ENCODE peak calls at places on chromosomes 5 and 9, in six cellular contexts. One of them, this sample, is unnamed.

GRCh38 chr9:124764774-124765438 is 6.2 kb downstream of the NR6A1 start:
- DNase-seq in OCI-LY7: peak
- DNase-seq in kidney: no peak
- DNase-seq in amniotic stem cell: no peak
- DNase-seq in GM12865: peak
- DNase-seq in DMS 273 treated with DMSO at 0.1 percent for 48 hours: peak
- DNase-seq in this sample: no peak

GRCh38 chr9:37968228-37968672 is 64.3 kb upstream of the SLC25A51 start:
- DNase-seq in OCI-LY7: no peak
- DNase-seq in amniotic stem cell: no peak
- DNase-seq in kidney: peak
- DNase-seq in GM12865: no peak
- DNase-seq in DMS 273 treated with DMSO at 0.1 percent for 48 hours: no peak
- DNase-seq in this sample: no peak

GRCh38 chr5:105817416-105817815 is 1853.3 kb downstream of the EFNA5 start:
- DNase-seq in GM12865: no peak
- DNase-seq in OCI-LY7: no peak
- DNase-seq in amniotic stem cell: no peak
- DNase-seq in DMS 273 treated with DMSO at 0.1 percent for 48 hours: no peak
- DNase-seq in kidney: no peak
- DNase-seq in this sample: no peak

GRCh38 chr5:14727428-14727865 is 62.9 kb downstream of the OTULIN start:
- DNase-seq in DMS 273 treated with DMSO at 0.1 percent for 48 hours: peak
- DNase-seq in GM12865: peak
- DNase-seq in amniotic stem cell: peak
- DNase-seq in kidney: peak
- DNase-seq in OCI-LY7: peak
- DNase-seq in this sample: peak

GRCh38 chr5:138972230-138972629 is 97.1 kb upstream of the LRRTM2 start:
- DNase-seq in kidney: no peak
- DNase-seq in amniotic stem cell: no peak
- DNase-seq in OCI-LY7: no peak
- DNase-seq in DMS 273 treated with DMSO at 0.1 percent for 48 hours: peak
- DNase-seq in GM12865: no peak
- DNase-seq in this sample: no peak

GRCh38 chr9:5671711-5672353 is 42.9 kb downstream of the RIC1 start:
- DNase-seq in GM12865: peak
- DNase-seq in amniotic stem cell: no peak
- DNase-seq in kidney: no peak
- DNase-seq in DMS 273 treated with DMSO at 0.1 percent for 48 hours: no peak
- DNase-seq in OCI-LY7: peak
- DNase-seq in this sample: no peak

GRCh38 chr9:86948153-86948929 is 1.0 kb upstream of the GAS1 start:
- DNase-seq in OCI-LY7: peak
- DNase-seq in kidney: peak
- DNase-seq in GM12865: peak
- DNase-seq in DMS 273 treated with DMSO at 0.1 percent for 48 hours: peak
- DNase-seq in amniotic stem cell: peak
- DNase-seq in this sample: peak

GRCh38 chr9:68768619-68769018 is 63.6 kb downstream of the PIP5K1B start:
- DNase-seq in DMS 273 treated with DMSO at 0.1 percent for 48 hours: no peak
- DNase-seq in amniotic stem cell: no peak
- DNase-seq in kidney: no peak
- DNase-seq in OCI-LY7: no peak
- DNase-seq in GM12865: no peak
- DNase-seq in this sample: no peak

GRCh38 chr9:121440265-121440664 is 59.4 kb downstream of the GGTA1 start:
- DNase-seq in GM12865: no peak
- DNase-seq in amniotic stem cell: no peak
- DNase-seq in OCI-LY7: no peak
- DNase-seq in kidney: no peak
- DNase-seq in DMS 273 treated with DMSO at 0.1 percent for 48 hours: no peak
- DNase-seq in this sample: peak

GRCh38 chr9:6237267-6237666 is 21.7 kb downstream of the IL33 start:
- DNase-seq in GM12865: no peak
- DNase-seq in amniotic stem cell: no peak
- DNase-seq in kidney: no peak
- DNase-seq in DMS 273 treated with DMSO at 0.1 percent for 48 hours: no peak
- DNase-seq in OCI-LY7: no peak
- DNase-seq in this sample: no peak

GRCh38 chr9:121557581-121558422 is 58.2 kb upstream of the GGTA1 start:
- DNase-seq in DMS 273 treated with DMSO at 0.1 percent for 48 hours: no peak
- DNase-seq in kidney: peak
- DNase-seq in GM12865: peak
- DNase-seq in OCI-LY7: peak
- DNase-seq in amniotic stem cell: peak
- DNase-seq in this sample: peak

GRCh38 chr9:75161116-75161857 is 73.0 kb downstream of the OSTF1 start:
- DNase-seq in GM12865: no peak
- DNase-seq in DMS 273 treated with DMSO at 0.1 percent for 48 hours: no peak
- DNase-seq in OCI-LY7: no peak
- DNase-seq in kidney: no peak
- DNase-seq in amniotic stem cell: no peak
- DNase-seq in this sample: no peak

GRCh38 chr5:40578501-40579451 is 100.9 kb upstream of the PTGER4 start:
- DNase-seq in kidney: no peak
- DNase-seq in GM12865: peak
- DNase-seq in OCI-LY7: no peak
- DNase-seq in DMS 273 treated with DMSO at 0.1 percent for 48 hours: no peak
- DNase-seq in amniotic stem cell: no peak
- DNase-seq in this sample: no peak

GRCh38 chr5:42531611-42532010 is 108.4 kb downstream of the GHR start:
- DNase-seq in OCI-LY7: no peak
- DNase-seq in GM12865: no peak
- DNase-seq in kidney: no peak
- DNase-seq in DMS 273 treated with DMSO at 0.1 percent for 48 hours: no peak
- DNase-seq in amniotic stem cell: no peak
- DNase-seq in this sample: no peak

This sample was measured in 8988T.